ENCODE peak calls at places on chromosomes 7 and 10, in four cellular contexts. S is GM12891, K is fibroblast of villous mesenchyme, F is NCI-H1436. Z is an unnamed sample.

GRCh38 chr7:30836991-30837390 is 65.8 kb downstream of the MINDY4 start:
- DNase-seq in F (no peak), K (no peak), S (no peak), Z (no peak)

GRCh38 chr10:16867556-16867955 is 50.3 kb upstream of the RSU1 start:
- DNase-seq in F (no peak), S (no peak), K (peak; percentile 21), Z (no peak)

GRCh38 chr10:121804460-121804859 is 123.4 kb downstream of the ATE1 start:
- DNase-seq in F (no peak), K (peak; percentile 25), S (no peak), Z (no peak)

GRCh38 chr7:99314504-99314903 is 11.2 kb upstream of the ARPC1A start:
- DNase-seq in S (peak; percentile 30), F (no peak), K (no peak), Z (no peak)

GRCh38 chr7:151832656-151833055 is 44.3 kb downstream of the PRKAG2 start:
- DNase-seq in F (no peak), S (no peak), K (no peak), Z (no peak)

GRCh38 chr10:1043532-1043995 is 5.4 kb downstream of the IDI1 start:
- DNase-seq in K (no peak), S (no peak), F (no peak), Z (no peak)

GRCh38 chr7:657565-658119 is 68.9 kb upstream of the DNAAF5 start:
- DNase-seq in F (no peak), K (peak; percentile 79), S (no peak), Z (no peak)

GRCh38 chr7:158614695-158615094 is 27.1 kb upstream of the PTPRN2 start:
- DNase-seq in S (no peak), K (peak; percentile 37), F (no peak), Z (no peak)

GRCh38 chr10:122487231-122487765 is 25.9 kb downstream of the HTRA1 start:
- DNase-seq in F (peak; percentile 49), K (peak; percentile 80), S (no peak), Z (no peak)

GRCh38 chr7:134044682-134045081 is 82.5 kb upstream of the LRGUK start:
- DNase-seq in F (no peak), S (no peak), K (no peak), Z (no peak)

GRCh38 chr10:30510184-30510931 is 76.4 kb downstream of the MAP3K8 start:
- DNase-seq in F (no peak), K (peak; percentile 74), S (no peak), Z (peak; percentile 23)

GRCh38 chr7:100891555-100891954 is 2.0 kb upstream of the UFSP1 start:
- DNase-seq in S (no peak), F (no peak), K (no peak), Z (no peak)

GRCh38 chr10:110802090-110802489 is 69.6 kb upstream of the PDCD4 start:
- DNase-seq in S (no peak), K (peak; percentile 25), F (no peak), Z (no peak)

GRCh38 chr7:28180364-28181147 is at the start of gene JAZF1:
- DNase-seq in F (peak; percentile 79), K (peak; percentile 78), S (peak; percentile 25), Z (peak; percentile 18)

GRCh38 chr7:158317238-158318205 is 270.1 kb downstream of the PTPRN2 start:
- DNase-seq in K (no peak), F (peak; percentile 82), S (no peak), Z (no peak)

GRCh38 chr10:48497965-48498770 is 106.7 kb downstream of the ARHGAP22 start:
- DNase-seq in S (no peak), F (no peak), K (no peak), Z (no peak)

GRCh38 chr7:73971701-73972341 is 56.2 kb upstream of the ELN start:
- DNase-seq in S (no peak), F (no peak), K (no peak), Z (no peak)

GRCh38 chr7:158279539-158280466 is 307.8 kb downstream of the PTPRN2 start:
- DNase-seq in S (no peak), F (no peak), K (no peak), Z (no peak)

GRCh38 chr10:12338981-12339380 is 10.4 kb upstream of the CAMK1D start:
- DNase-seq in F (no peak), K (no peak), S (no peak), Z (no peak)

GRCh38 chr10:75076387-75076786 is 35.1 kb upstream of the SAMD8 start:
- DNase-seq in F (no peak), K (no peak), S (no peak), Z (no peak)

GRCh38 chr10:129104266-129105045 is 362.6 kb upstream of the MGMT start:
- DNase-seq in K (no peak), S (no peak), F (no peak), Z (no peak)

GRCh38 chr7:95298091-95298490 is 26.2 kb downstream of the PON1 start:
- DNase-seq in F (no peak), K (no peak), S (no peak), Z (no peak)

GRCh38 chr10:84432891-84433290 is 104.5 kb downstream of the CCSER2 start:
- DNase-seq in K (no peak), S (no peak), F (no peak), Z (no peak)